ENCODE peak calls at places on chromosomes 6 and 20, in seven cellular contexts. C is SK-N-SH, D is GM12878, W is H1, V is HepG2, Y is HCT116, O is K562. N is an unnamed sample.

GRCh38 chr20:51166489-51166888 is 143.6 kb upstream of the KCNG1 start:
- DNase-seq in V (no peak), W (no peak), O (no peak), C (no peak), Y (no peak), D (no peak), N (no peak)

GRCh38 chr6:93407186-93407585 is 12.2 kb downstream of the EPHA7 start:
- DNase-seq in C (no peak), O (no peak), Y (no peak), V (no peak), W (no peak), D (no peak), N (no peak)

GRCh38 chr20:46558511-46558959 is 8.1 kb upstream of the OCSTAMP start:
- DNase-seq in Y (no peak), W (no peak), O (no peak), V (peak), C (no peak), D (no peak), N (no peak)

GRCh38 chr6:31383149-31383548 is 20.2 kb upstream of the MICA start:
- DNase-seq in V (no peak), Y (no peak), O (no peak), W (no peak), C (no peak), D (no peak), N (no peak)

GRCh38 chr6:48535569-48535968 is 424.6 kb upstream of the PTCHD4 start:
- DNase-seq in O (no peak), D (no peak), C (no peak), Y (no peak), W (no peak), V (no peak), N (no peak)

GRCh38 chr6:47308223-47308567 is 1.5 kb downstream of the TNFRSF21 start:
- DNase-seq in V (no peak), W (no peak), C (no peak), D (no peak), Y (no peak), O (no peak), N (no peak)

GRCh38 chr6:131877999-131878789 is 70.4 kb downstream of the ENPP1 start:
- DNase-seq in Y (no peak), O (no peak), D (no peak), V (no peak), C (no peak), W (no peak), N (no peak)

GRCh38 chr6:1630212-1630770 is 20.6 kb downstream of the FOXC1 start:
- DNase-seq in C (no peak), Y (no peak), W (no peak), D (no peak), V (no peak), O (no peak), N (no peak)

GRCh38 chr6:144423167-144423566 is 138.0 kb downstream of the UTRN start:
- DNase-seq in O (no peak), D (no peak), C (no peak), W (no peak), V (no peak), Y (no peak), N (no peak)

GRCh38 chr6:14652536-14652935 is 535.0 kb downstream of the CD83 start:
- DNase-seq in O (no peak), D (no peak), C (no peak), Y (no peak), W (no peak), V (no peak), N (peak)

GRCh38 chr6:169591616-169592015 is 110.2 kb downstream of the WDR27 start:
- DNase-seq in V (no peak), O (no peak), D (no peak), Y (no peak), C (no peak), W (no peak), N (no peak)
- TF ChIP-seq JUND in V (no peak), O (no peak), D (no peak), Y (no peak), C (no peak), W (no peak), N (no peak)

DNA sequence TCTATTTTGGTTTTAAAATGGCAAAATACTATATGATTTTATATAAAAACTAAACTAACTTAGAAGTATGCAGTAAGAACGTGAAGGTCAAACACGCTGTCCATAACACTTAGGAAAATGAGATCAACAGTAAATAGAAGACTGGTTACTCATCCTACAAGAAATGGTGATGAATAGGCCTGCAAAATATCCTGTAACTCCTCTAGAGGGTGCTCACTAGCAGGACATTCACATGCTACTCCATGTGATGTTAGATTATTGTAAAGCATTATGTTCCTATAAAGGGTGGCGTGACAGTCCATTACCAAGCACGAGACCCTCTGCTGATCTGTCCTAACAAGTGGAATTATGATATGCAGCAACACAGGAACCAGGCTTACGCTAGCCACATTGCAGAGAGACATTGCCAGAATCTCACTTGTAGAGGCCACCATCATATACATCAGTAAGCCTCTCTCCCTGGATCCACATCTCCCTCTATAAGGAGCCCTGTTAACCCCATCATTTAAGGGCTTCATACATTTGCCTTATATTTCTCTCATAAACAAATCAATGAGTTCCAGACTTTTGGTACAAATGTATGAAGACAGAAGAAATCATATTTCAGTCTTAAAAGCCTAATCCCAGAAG is 18.0 kb upstream of the DEFB129 start:
- DNase-seq in D (no peak), Y (peak), C (peak), V (peak), O (peak), W (no peak), N (no peak)
- TF ChIP-seq JUND in D (no peak), Y (no peak), C (no peak), V (no peak), O (peak), W (no peak), N (no peak)

DNA sequence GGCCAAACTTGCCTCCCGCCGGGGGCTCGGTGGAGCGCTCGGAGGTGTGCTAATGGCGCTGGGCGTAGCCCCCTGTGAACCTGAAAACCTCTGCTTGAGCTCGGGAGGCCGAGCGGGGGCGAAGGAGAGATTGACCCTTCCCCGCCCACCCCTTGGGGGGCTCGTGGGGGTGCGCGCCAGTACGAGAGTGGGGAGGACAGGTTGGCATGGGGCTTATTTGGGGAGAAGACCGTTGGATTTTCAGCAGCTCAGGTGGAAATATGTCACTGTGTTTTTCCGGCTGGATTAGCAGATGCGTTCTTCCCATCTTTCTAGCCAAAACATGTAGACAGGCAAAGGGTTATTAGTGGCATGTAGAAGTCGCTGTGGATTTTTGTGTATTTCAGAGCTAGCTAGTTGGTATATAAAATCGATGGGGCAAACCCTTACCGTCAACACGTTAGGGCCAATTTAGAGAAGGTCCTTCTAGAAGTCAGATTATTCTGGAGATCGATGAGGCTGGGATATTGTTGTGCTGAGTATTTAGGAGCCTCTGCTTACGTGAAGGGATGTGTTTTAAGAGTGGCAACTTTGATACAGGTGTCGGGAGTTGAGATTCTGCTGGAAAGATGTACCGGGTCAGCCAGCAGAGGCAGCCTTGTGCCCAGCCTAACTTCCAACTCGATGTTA is 525 bp downstream of the NCOA7 start:
- DNase-seq in Y (no peak), C (peak), W (no peak), D (no peak), V (peak), O (peak), N (peak)
- TF ChIP-seq JUND in Y (no peak), C (no peak), W (no peak), D (no peak), V (no peak), O (no peak), N (no peak)

GRCh38 chr6:109944448-109944847 is 33.7 kb upstream of the GPR6 start:
- DNase-seq in W (peak), V (peak), D (no peak), C (no peak), Y (peak), O (no peak), N (no peak)
- TF ChIP-seq JUND in W (peak), V (no peak), D (no peak), C (no peak), Y (peak), O (no peak), N (no peak)

DNA sequence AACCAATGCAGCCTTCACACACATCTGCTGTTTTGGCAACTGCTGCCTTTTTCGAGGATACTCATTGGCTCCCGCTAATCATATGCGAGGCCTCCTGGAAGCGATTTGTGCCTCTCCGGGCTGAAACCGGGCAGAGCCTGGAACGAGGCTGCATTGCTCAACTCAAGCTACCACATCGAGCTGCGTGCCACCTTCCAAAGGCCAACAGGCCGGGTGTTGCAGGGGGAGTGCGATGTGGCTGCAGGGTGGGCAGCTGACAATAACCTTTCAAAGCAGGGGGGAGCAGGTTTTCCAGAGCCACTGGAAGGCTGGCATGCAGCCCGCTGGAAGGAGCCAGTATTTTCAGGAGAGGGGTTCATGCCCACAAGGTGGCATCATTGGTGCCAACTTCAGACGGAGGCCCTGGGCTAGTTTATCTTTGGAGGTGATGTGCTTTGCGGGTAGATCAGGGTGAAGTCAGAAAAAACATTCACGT is 122.6 kb upstream of the IFNGR1 start:
- DNase-seq in C (peak), Y (no peak), O (no peak), D (no peak), W (no peak), V (no peak), N (peak)
- TF ChIP-seq JUND in C (no peak), Y (no peak), O (no peak), D (no peak), W (no peak), V (no peak), N (no peak)

GRCh38 chr6:139378226-139378625 is 3.8 kb upstream of the CITED2 start:
- DNase-seq in W (no peak), V (no peak), D (no peak), Y (no peak), C (no peak), O (no peak), N (no peak)
- TF ChIP-seq JUND in W (no peak), V (no peak), D (no peak), Y (no peak), C (no peak), O (no peak), N (no peak)

GRCh38 chr20:34968020-34968775 is 12.5 kb downstream of the MYH7B start:
- DNase-seq in Y (no peak), D (no peak), V (no peak), W (no peak), O (no peak), C (no peak), N (peak)

GRCh38 chr20:34964486-34964885 is 8.8 kb downstream of the MYH7B start:
- DNase-seq in D (no peak), Y (no peak), V (no peak), O (no peak), W (no peak), C (no peak), N (no peak)

GRCh38 chr20:34967421-34967820 is 11.8 kb downstream of the MYH7B start:
- DNase-seq in V (no peak), C (no peak), Y (no peak), O (no peak), W (no peak), D (no peak), N (no peak)

GRCh38 chr20:34970193-34971037 is 14.7 kb downstream of the MYH7B start:
- DNase-seq in V (no peak), O (no peak), W (no peak), D (no peak), C (no peak), Y (no peak), N (no peak)

DNA sequence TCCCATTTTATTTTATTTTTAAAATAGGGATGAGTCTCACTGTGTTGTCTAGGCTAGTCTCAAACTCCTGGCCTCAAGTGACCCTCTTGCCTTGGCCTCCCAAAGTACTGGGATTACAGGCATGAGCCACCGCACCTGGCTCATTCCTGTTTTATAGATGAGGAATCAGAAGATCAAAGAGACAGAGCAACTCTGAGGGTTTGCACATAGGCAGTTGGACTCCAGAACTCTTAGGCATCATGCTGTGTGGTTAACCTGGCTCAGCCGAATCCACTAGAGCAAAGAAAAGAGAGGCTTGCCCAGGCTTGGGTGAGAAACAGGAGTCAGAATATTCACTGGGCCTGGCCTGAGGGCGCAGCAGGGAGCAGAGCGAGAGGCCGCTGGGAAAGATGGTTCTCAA is 9.4 kb downstream of the MYH7B start:
- DNase-seq in W (no peak), Y (no peak), D (no peak), V (no peak), O (no peak), C (no peak), N (no peak)
- TF ChIP-seq JUND in W (no peak), Y (no peak), D (no peak), V (no peak), O (no peak), C (no peak), N (no peak)

GRCh38 chr6:55131616-55132015 is 42.7 kb upstream of the HCRTR2 start:
- DNase-seq in W (no peak), O (no peak), V (no peak), D (no peak), C (no peak), Y (no peak), N (no peak)
- TF ChIP-seq JUND in W (no peak), O (no peak), V (no peak), D (no peak), C (no peak), Y (no peak), N (no peak)

N was measured in T47D.